ENCODE peak calls at places on chromosomes 1 and 21, in five cellular contexts. I, V, O, W and L are unnamed samples.

GRCh38 chr1:232600430-232601258 is 29.3 kb downstream of the SIPA1L2 start:
- DNase-seq in O (peak), W (no peak), V (no peak), I (no peak), L (no peak)

GRCh38 chr1:44842763-44843655 is at the start of gene PTCH2:
- DNase-seq in I (no peak), W (peak), O (peak), V (peak), L (peak)

GRCh38 chr1:211711313-211711712 is 35.9 kb upstream of the NEK2 start:
- DNase-seq in I (no peak), V (no peak), O (no peak), W (peak), L (no peak)

GRCh38 chr1:153805042-153805745 is 30.0 kb downstream of the SLC27A3 start:
- DNase-seq in O (no peak), V (no peak), W (peak), I (peak), L (no peak)

GRCh38 chr1:43645461-43645860 is 4.5 kb upstream of the KDM4A start:
- DNase-seq in V (no peak), W (no peak), O (no peak), I (no peak), L (no peak)

GRCh38 chr1:228108055-228108690 is 926 bp downstream of the MRPL55 start:
- DNase-seq in W (no peak), I (no peak), V (no peak), O (no peak), L (no peak)

GRCh38 chr21:28633803-28634572 is 358.7 kb downstream of the LTN1 start:
- DNase-seq in I (no peak), V (no peak), W (peak), O (peak), L (no peak)

GRCh38 chr1:20255666-20256065 is 35.0 kb upstream of the VWA5B1 start:
- DNase-seq in W (no peak), V (no peak), I (no peak), O (no peak), L (no peak)

GRCh38 chr1:92159593-92159992 is 58.1 kb upstream of the C1orf146 start:
- DNase-seq in I (no peak), W (no peak), V (no peak), O (no peak), L (no peak)

GRCh38 chr1:172442843-172443565 is 865 bp downstream of the PIGC start:
- DNase-seq in I (no peak), O (no peak), V (no peak), W (no peak), L (no peak)

GRCh38 chr21:18522181-18522771 is 118.7 kb upstream of the TMPRSS15 start:
- DNase-seq in W (no peak), O (peak), I (no peak), V (no peak), L (no peak)

GRCh38 chr1:180261524-180262160 is 31.6 kb downstream of the LHX4 start:
- DNase-seq in W (no peak), O (no peak), V (no peak), I (no peak), L (no peak)

GRCh38 chr1:17315542-17316130 is 7.6 kb downstream of the PADI4 start:
- DNase-seq in V (no peak), W (no peak), I (no peak), O (no peak), L (no peak)

GRCh38 chr21:46326110-46326703 is 2.3 kb downstream of the PCNT start:
- DNase-seq in O (peak), V (no peak), I (no peak), W (no peak), L (no peak)

GRCh38 chr1:61186753-61187152 is 104.4 kb downstream of the NFIA start:
- DNase-seq in W (no peak), V (no peak), I (no peak), O (no peak), L (no peak)

GRCh38 chr1:199218533-199218932 is 579.7 kb downstream of the PTPRC start:
- DNase-seq in W (no peak), V (no peak), I (no peak), O (no peak), L (no peak)

GRCh38 chr1:20896824-20897223 is 109.7 kb upstream of the HP1BP3 start:
- DNase-seq in V (no peak), I (no peak), W (no peak), O (peak), L (no peak)

GRCh38 chr1:37817481-37817880 is 9.5 kb upstream of the YRDC start:
- DNase-seq in V (no peak), O (peak), I (no peak), W (no peak), L (peak)

GRCh38 chr1:169546087-169546995 is 39.9 kb downstream of the F5 start:
- DNase-seq in W (peak), I (peak), V (peak), O (peak), L (peak)

GRCh38 chr1:236724521-236724920 is 38.2 kb downstream of the ACTN2 start:
- DNase-seq in I (no peak), V (no peak), W (no peak), O (no peak), L (no peak)

GRCh38 chr1:155976062-155976912 is 2.1 kb downstream of the ARHGEF2 start:
- DNase-seq in W (peak), V (peak), O (peak), I (peak), L (no peak)

GRCh38 chr1:30516505-30516858 is 206.9 kb downstream of the MATN1 start:
- DNase-seq in V (no peak), I (no peak), O (no peak), W (no peak), L (no peak)

GRCh38 chr1:170670751-170671628 is 7.1 kb downstream of the PRRX1 start:
- DNase-seq in W (peak), O (peak), V (peak), I (no peak), L (peak)

GRCh38 chr1:55519937-55520683 is 304.9 kb upstream of the USP24 start:
- DNase-seq in W (no peak), V (no peak), I (no peak), O (no peak), L (no peak)

GRCh38 chr1:152034654-152035405 is 2.0 kb downstream of the S100A11 start:
- DNase-seq in I (peak), V (peak), O (peak), W (peak), L (no peak)

GRCh38 chr1:85655315-85655714 is 52.9 kb downstream of the ZNHIT6 start:
- DNase-seq in O (no peak), W (no peak), V (no peak), I (no peak), L (no peak)

GRCh38 chr21:14742119-14742518 is 196.0 kb upstream of the SAMSN1 start:
- DNase-seq in V (no peak), I (no peak), W (no peak), O (no peak), L (no peak)